ENCODE peak calls at places on chromosomes 16 and 17, in five cellular contexts. I is cardiac muscle cell, H is substantia nigra, S is RWPE1, C is A549. K is an unnamed sample.

GRCh38 chr16:88337021-88337420 is 45.7 kb upstream of the ZNF469 start:
- DNase-seq in I (no peak), H (no peak), S (no peak), C (no peak), K (no peak)

GRCh38 chr16:89945654-89946053 is 2.9 kb upstream of the DEF8 start:
- DNase-seq in I (no peak), H (no peak), S (no peak), C (no peak), K (no peak)

GRCh38 chr17:55238931-55239297 is 25.8 kb upstream of the HLF start:
- DNase-seq in I (peak; percentile 51), H (no peak), S (peak; percentile 16), C (peak; percentile 49), K (no peak)

GRCh38 chr16:10308305-10309193 is 77.3 kb upstream of the ATF7IP2 start:
- DNase-seq in I (peak; percentile 38), H (no peak), S (peak; percentile 84), C (no peak), K (peak; percentile 99)

GRCh38 chr17:1005361-1005946 is 8.5 kb downstream of the TIMM22 start:
- DNase-seq in I (no peak), H (peak; percentile 80), S (no peak), C (no peak), K (no peak)

GRCh38 chr16:86994651-86995171 is 322.5 kb downstream of the C16orf95 start:
- DNase-seq in I (no peak), H (no peak), S (peak; percentile 30), C (peak; percentile 89), K (peak; percentile 69)

GRCh38 chr17:913207-913606 is 66.4 kb downstream of the NXN start:
- DNase-seq in I (no peak), H (no peak), S (no peak), C (no peak), K (no peak)

GRCh38 chr17:830950-831349 is 48.8 kb downstream of the MRM3 start:
- DNase-seq in I (no peak), H (no peak), S (no peak), C (no peak), K (no peak)

GRCh38 chr17:31488982-31489294 is 97.5 kb downstream of the RAB11FIP4 start:
- DNase-seq in I (no peak), H (no peak), S (peak; percentile 26), C (no peak), K (no peak)

GRCh38 chr17:75138519-75138918 is 7.0 kb upstream of the NT5C start:
- DNase-seq in I (no peak), H (no peak), S (no peak), C (no peak), K (no peak)

GRCh38 chr17:65618516-65618915 is 57.1 kb upstream of the AXIN2 start:
- DNase-seq in I (no peak), H (no peak), S (no peak), C (no peak), K (no peak)

GRCh38 chr16:27238016-27238587 is 30.5 kb downstream of the NSMCE1 start:
- DNase-seq in I (no peak), H (no peak), S (no peak), C (no peak), K (no peak)

GRCh38 chr17:21460358-21460757 is 84.2 kb downstream of the KCNJ12 start:
- DNase-seq in I (no peak), H (no peak), S (no peak), C (no peak), K (no peak)

GRCh38 chr16:1102921-1103648 is 7.0 kb upstream of the C1QTNF8 start:
- DNase-seq in I (peak; percentile 80), H (peak; percentile 15), S (peak; percentile 72), C (peak; percentile 62), K (no peak)

GRCh38 chr17:36198831-36199465 is 2.4 kb upstream of the CCL3L1 start:
- DNase-seq in I (no peak), H (peak; percentile 23), S (no peak), C (no peak), K (no peak)

GRCh38 chr17:65918450-65918849 is 273.5 kb downstream of the CEP112 start:
- DNase-seq in I (no peak), H (no peak), S (no peak), C (no peak), K (no peak)

GRCh38 chr17:61806941-61807340 is 56.4 kb downstream of the BRIP1 start:
- DNase-seq in I (no peak), H (no peak), S (no peak), C (no peak), K (no peak)

DNA sequence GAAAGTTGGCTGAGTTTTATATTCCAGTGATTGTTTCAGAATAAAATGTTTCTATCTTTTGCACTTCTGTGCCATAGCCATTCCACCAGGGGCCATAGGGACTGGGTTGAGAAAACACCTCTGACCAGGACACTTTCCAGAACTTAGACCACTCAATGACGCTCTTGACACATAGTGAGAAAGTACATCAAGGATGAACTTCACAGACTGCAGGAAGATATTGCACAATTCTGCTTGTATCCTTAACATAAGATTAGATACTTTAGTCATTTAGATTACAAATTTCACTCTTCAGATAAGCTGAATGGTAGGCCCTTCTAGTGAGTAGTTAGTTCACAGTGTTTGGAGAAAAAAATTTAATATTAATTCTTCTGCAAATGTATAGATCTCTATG is 13.0 kb upstream of the MPHOSPH6 start:
- DNase-seq in I (no peak), H (no peak), S (no peak), C (no peak), K (no peak)
- H3K27ac ChIP-seq in I (no peak overlapping the region), H (no peak overlapping the region), S (no peak overlapping the region), C (no peak overlapping the region), K (no peak overlapping the region)

GRCh38 chr17:7742729-7743128 is 25.2 kb downstream of the DNAH2 start:
- DNase-seq in I (no peak), H (no peak), S (no peak), C (no peak), K (no peak)
- H3K27ac ChIP-seq in I (no peak overlapping the region), H (no peak overlapping the region), S (no peak overlapping the region), C (no peak overlapping the region), K (no peak overlapping the region)

GRCh38 chr17:69761767-69762321 is 313.2 kb upstream of the KCNJ16 start:
- DNase-seq in I (no peak), H (no peak), S (peak; percentile 77), C (peak; percentile 77), K (peak; percentile 87)
- H3K27ac ChIP-seq in I (no peak overlapping the region), H (no peak overlapping the region), S (no peak overlapping the region), C (peak overlapping the region; percentile 82), K (peak overlapping the region; percentile 88)

GRCh38 chr16:84370723-84371552 is 2.6 kb downstream of the ATP2C2 start:
- DNase-seq in I (no peak), H (no peak), S (no peak), C (no peak), K (no peak)

GRCh38 chr16:84368327-84368996 is at the start of gene ATP2C2:
- DNase-seq in I (peak; percentile 40), H (no peak), S (peak; percentile 80), C (no peak), K (peak; percentile 62)

GRCh38 chr16:84371553-84371865 is 3.2 kb downstream of the ATP2C2 start:
- DNase-seq in I (no peak), H (no peak), S (no peak), C (no peak), K (no peak)

GRCh38 chr16:84369105-84369504 is 767 bp downstream of the ATP2C2 start:
- DNase-seq in I (no peak), H (no peak), S (no peak), C (no peak), K (no peak)

DNA sequence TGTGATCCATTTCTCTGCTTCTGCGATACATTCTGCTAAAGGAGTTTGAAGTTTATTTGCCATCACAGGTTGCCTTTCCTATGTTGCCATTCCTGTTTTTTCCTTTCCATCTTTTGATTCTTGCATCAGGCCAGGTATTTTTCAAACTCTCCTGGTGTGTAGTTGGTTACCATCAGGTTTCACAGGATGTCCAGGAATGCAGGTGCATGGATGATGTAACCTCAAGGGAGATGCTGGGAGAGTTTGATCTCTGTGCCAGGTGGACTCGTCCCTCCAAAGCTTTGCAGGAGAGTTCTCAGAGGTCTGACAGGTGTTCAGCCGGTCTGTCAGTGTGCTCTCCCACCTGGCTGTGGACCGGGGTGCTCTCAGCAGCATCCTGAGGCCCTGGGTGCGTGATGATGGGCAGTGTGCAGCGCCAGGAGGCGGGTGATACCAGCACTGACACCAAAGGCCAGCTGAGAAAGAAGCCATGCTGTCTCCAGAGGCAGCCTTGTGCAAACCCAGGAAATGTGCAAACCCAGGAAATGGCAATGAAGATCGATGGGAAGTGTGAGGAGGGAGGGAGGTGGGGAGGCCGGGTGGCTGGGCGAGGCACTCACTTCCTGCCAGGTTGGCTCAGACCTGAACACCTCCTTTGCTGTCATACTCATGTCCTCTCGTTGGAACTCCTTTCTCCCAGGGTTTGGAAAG is 1.7 kb downstream of the ATP2C2 start:
- DNase-seq in I (no peak), H (no peak), S (peak; percentile 54), C (no peak), K (peak; percentile 73)
- H3K27ac ChIP-seq in I (no peak overlapping the region), H (no peak overlapping the region), S (no peak overlapping the region), C (no peak overlapping the region), K (no peak overlapping the region)

DNA sequence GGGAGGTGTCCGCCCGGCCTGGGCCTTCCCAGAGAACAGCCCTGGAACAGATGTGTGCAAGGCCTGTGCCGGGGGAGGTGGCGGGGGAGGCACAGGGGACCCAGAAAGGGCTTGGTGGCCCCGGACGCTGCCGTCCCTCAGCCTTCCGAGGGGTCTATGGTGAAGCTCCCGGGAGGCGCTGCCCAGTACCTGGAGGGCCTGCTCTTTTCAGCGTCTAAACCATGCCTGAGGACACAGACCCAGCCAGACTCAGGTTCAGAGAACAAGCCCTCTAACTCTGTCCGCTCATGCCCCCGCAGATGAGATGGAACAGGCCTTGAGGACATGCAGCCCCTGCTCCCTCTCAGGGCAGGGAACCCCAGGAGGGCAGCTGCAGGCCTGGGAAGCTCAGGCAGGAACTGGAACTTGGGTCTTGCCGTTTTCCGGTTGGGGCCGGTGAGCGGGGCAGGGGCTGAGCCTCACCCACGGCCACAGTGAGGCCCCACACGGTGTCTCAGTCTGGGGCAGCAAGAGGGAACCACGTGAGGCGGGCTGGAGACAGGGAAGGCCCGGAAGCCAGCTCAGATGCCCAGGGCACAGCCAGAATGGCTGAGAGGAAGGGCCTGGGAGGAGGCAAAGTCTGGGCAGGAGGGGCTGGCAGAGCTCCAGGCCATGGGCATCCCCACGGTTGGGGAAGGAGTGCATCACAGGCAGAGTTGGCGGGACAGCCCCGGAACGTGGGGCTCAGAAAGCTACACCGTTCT is 12.5 kb downstream of the SLC16A3 start:
- DNase-seq in I (no peak), H (peak; percentile 86), S (peak; percentile 74), C (no peak), K (peak; percentile 81)
- H3K27ac ChIP-seq in I (peak overlapping the region; percentile 85), H (peak overlapping the region; percentile 46), S (peak overlapping the region; percentile 99), C (peak overlapping the region; percentile 76), K (no peak overlapping the region)

K was measured in mammary epithelial cell.